ENCODE peak calls at places on chromosomes 4 and X, in four cellular contexts. Q, E, U and O are unnamed samples.

GRCh38 chr4:1738410-1738809 is 17.1 kb downstream of the TACC3 start:
- DNase-seq in U (no peak), Q (no peak), E (no peak), O (no peak)

GRCh38 chr4:181822005-181822375 is 421.2 kb upstream of the TENM3 start:
- DNase-seq in U (no peak), E (no peak), Q (no peak), O (peak)

GRCh38 chr4:25030283-25031076 is at the start of gene LGI2:
- DNase-seq in E (no peak), U (no peak), Q (peak), O (peak)

GRCh38 chrX:9207142-9207541 is 173.2 kb upstream of the FAM9B start:
- DNase-seq in U (no peak), Q (no peak), E (no peak), O (peak)

GRCh38 chrX:14801136-14801535 is 71.7 kb downstream of the FANCB start:
- DNase-seq in Q (no peak), E (no peak), U (no peak), O (no peak)

GRCh38 chr4:184433258-184433892 is 41.0 kb downstream of the IRF2 start:
- DNase-seq in U (no peak), E (no peak), Q (no peak), O (no peak)

GRCh38 chr4:35175894-35176293 is 1068.4 kb downstream of the ARAP2 start:
- DNase-seq in Q (no peak), U (no peak), E (no peak), O (no peak)

GRCh38 chr4:180059216-180059881 is 2183.9 kb upstream of the TENM3 start:
- DNase-seq in U (no peak), E (no peak), Q (peak), O (peak)

GRCh38 chr4:18524667-18525066 is 503.1 kb upstream of the LCORL start:
- DNase-seq in U (no peak), Q (no peak), E (no peak), O (no peak)

GRCh38 chr4:26736621-26737020 is 124.0 kb upstream of the STIM2 start:
- DNase-seq in E (no peak), Q (no peak), U (no peak), O (no peak)

GRCh38 chr4:16764622-16765021 is 133.8 kb downstream of the LDB2 start:
- DNase-seq in Q (peak), U (no peak), E (peak), O (peak)

GRCh38 chr4:156169011-156169410 is 215.3 kb upstream of the CTSO start:
- DNase-seq in E (peak), U (no peak), Q (peak), O (no peak)

GRCh38 chr4:71713611-71714203 is 70.2 kb downstream of the GC start:
- DNase-seq in Q (no peak), U (no peak), E (peak), O (peak)

GRCh38 chrX:107823456-107823855 is 2.2 kb upstream of the MID2 start:
- DNase-seq in Q (no peak), E (no peak), U (no peak), O (no peak)

GRCh38 chr4:139651282-139652194 is 14.1 kb upstream of the MGST2 start:
- DNase-seq in U (no peak), Q (peak), E (peak), O (peak)

GRCh38 chrX:97311066-97311778 is 427.5 kb downstream of the RPA4 start:
- DNase-seq in U (no peak), E (no peak), Q (no peak), O (no peak)

GRCh38 chr4:7020856-7021255 is 22.3 kb upstream of the TADA2B start:
- DNase-seq in Q (no peak), E (no peak), U (no peak), O (no peak)

GRCh38 chr4:39365360-39365759 is 802 bp downstream of the RFC1 start:
- DNase-seq in Q (no peak), E (no peak), U (no peak), O (no peak)

GRCh38 chr4:4670869-4671268 is 129.0 kb upstream of the STX18 start:
- DNase-seq in E (peak), U (no peak), Q (no peak), O (no peak)

GRCh38 chrX:53195401-53195800 is 29.6 kb downstream of the KDM5C start:
- DNase-seq in U (no peak), Q (no peak), E (no peak), O (no peak)

GRCh38 chr4:53476232-53477037 is 99.0 kb downstream of the FIP1L1 start:
- DNase-seq in E (no peak), Q (no peak), U (no peak), O (no peak)

GRCh38 chr4:98113005-98113404 is 30.3 kb downstream of the STPG2 start:
- DNase-seq in Q (no peak), U (no peak), E (peak), O (no peak)

GRCh38 chr4:76950846-76951321 is 1.3 kb downstream of the SEPTIN11 start:
- DNase-seq in Q (no peak), E (no peak), U (no peak), O (peak)

GRCh38 chrX:56248492-56248891 is 16.3 kb downstream of the KLF8 start:
- DNase-seq in Q (peak), U (peak), E (peak), O (peak)

GRCh38 chrX:132413459-132413858 is 75.4 kb downstream of the MBNL3 start:
- DNase-seq in U (no peak), Q (peak), E (peak), O (no peak)

GRCh38 chr4:170979736-170980135 is 833.5 kb upstream of the GALNTL6 start:
- DNase-seq in Q (no peak), E (no peak), U (no peak), O (no peak)

GRCh38 chr4:160180206-160180605 is 1077.3 kb downstream of the RAPGEF2 start:
- DNase-seq in U (no peak), Q (no peak), E (no peak), O (no peak)

DNA sequence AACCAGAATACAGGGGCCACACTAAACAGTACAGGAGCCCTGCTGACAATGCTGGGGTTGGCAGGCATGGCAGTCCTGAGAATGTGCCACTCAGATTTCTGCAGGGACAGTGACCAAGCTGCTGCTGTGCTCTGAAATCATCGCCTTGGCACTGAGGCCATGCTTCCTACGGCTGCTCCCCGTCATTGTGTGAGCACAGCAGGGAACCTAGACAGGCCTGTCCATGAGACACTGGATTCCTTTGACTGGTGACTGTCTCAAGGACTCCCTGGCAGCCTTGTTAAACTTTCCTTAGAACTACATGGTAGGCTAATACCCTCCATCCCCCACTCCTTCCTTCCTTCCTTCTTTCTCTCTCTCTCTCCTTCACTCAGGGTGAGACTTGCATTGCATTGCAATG is 111.4 kb downstream of the LUZP4 start:
- DNase-seq in E (no peak), Q (peak), U (no peak), O (no peak)
- TF ChIP-seq TCF12 in E (no peak), Q (no peak), U (no peak), O (no peak)

DNA sequence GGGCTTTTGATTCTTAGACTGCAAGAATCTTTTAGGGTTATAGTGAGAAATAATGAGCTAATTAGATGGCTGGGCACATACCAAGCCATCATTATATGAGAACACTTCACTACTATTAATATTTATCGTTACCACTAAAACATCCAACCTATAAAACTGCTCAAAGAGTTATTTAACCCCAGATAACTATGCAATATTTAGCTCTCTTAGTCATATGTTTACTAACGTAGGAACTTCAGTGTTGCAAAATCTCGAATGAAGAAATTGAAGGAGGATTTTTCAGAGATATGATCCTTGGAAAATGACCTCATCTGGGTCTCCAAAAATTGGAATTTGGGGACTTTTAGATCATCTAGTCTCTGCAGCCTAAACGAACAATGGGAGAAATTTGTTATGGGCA is 265.0 kb upstream of the RPS6KA3 start:
- DNase-seq in Q (no peak), U (no peak), E (no peak), O (no peak)
- TF ChIP-seq TCF12 in Q (no peak), U (no peak), E (no peak), O (no peak)

DNA sequence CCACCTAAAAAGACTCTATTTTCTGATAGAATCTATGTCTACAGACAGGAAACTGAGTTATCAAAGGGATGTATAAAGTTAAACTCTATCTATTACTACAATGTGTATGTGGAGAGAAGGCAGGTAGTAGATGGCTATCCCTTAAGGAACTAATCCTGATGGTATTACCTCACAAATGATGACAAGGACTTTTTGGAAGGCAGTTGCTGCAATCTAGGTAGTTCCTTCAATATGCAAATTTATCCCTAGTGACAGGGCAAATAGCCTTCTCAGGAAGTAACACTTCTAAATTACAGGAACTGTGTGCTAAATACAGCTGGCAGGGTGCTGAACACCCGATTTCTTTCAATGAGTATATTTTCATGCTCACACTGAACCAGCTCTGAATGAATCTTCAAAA is 177.4 kb downstream of the COL25A1 start:
- DNase-seq in Q (no peak), E (no peak), U (no peak), O (no peak)
- TF ChIP-seq TCF12 in Q (no peak), E (no peak), U (no peak), O (no peak)

GRCh38 chr4:127888559-127888958 is 7.9 kb downstream of the PLK4 start:
- DNase-seq in U (no peak), Q (no peak), E (no peak), O (no peak)

DNA sequence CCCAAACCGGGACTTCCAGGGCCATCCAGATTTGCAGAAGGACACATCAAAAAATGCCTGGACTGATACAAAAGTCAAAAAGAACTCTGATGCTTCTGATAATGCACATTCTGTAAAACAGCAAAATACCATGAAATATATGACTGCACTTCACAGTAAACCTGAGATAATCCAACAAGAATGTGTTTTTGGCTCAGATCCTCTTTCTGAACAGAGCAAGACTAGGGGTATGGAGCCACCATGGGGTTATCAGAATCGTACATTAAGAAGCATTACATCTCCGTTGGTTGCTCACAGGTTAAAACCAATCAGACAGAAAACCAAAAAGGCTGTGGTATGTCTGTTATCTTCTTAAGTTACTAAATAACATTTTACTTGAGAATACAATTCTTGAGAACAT is 9.2 kb downstream of the PLK4 start:
- DNase-seq in Q (no peak), U (no peak), E (no peak), O (no peak)
- TF ChIP-seq TCF12 in Q (no peak), U (no peak), E (no peak), O (no peak)